ENCODE peak calls at places on chromosomes 6 and 20, in nine cellular contexts. M is BJ, F is GM12865, A is tibial nerve, S is epithelial cell of esophagus, W is heart right ventricle, Y is cardiac fibroblast, L is astrocyte of the cerebellum, G is OCI-LY7. Q is an unnamed sample.

GRCh38 chr6:31087494-31088089 is 24.8 kb downstream of the C6orf15 start:
- DNase-seq in Y (peak), W (peak), M (no peak), S (peak), G (peak), L (peak), F (peak), A (peak), Q (peak)

GRCh38 chr20:32660661-32661060 is 13.1 kb downstream of the C20orf203 start:
- DNase-seq in W (no peak), L (no peak), Y (no peak), F (no peak), M (no peak), G (no peak), A (no peak), S (no peak), Q (no peak)

GRCh38 chr20:19967441-19967840 is 49.7 kb upstream of the NAA20 start:
- DNase-seq in F (no peak), L (no peak), W (no peak), M (no peak), Y (no peak), A (no peak), G (no peak), S (no peak), Q (no peak)

GRCh38 chr6:11425876-11426275 is 111.7 kb upstream of the TMEM170B start:
- DNase-seq in W (no peak), G (no peak), L (no peak), F (no peak), S (no peak), Y (no peak), M (no peak), A (no peak), Q (no peak)

GRCh38 chr6:118894425-118895240 is 681 bp downstream of the ASF1A start:
- DNase-seq in A (peak), W (peak), G (peak), L (no peak), M (no peak), F (peak), S (peak), Y (peak), Q (no peak)

GRCh38 chr6:122801397-122801796 is 12.3 kb downstream of the SMPDL3A start:
- DNase-seq in M (no peak), A (no peak), S (no peak), Y (no peak), F (no peak), G (no peak), L (no peak), W (no peak), Q (no peak)

GRCh38 chr6:160007118-160007517 is 38.2 kb downstream of the IGF2R start:
- DNase-seq in M (no peak), S (no peak), L (no peak), Y (no peak), W (no peak), F (no peak), A (no peak), G (no peak), Q (no peak)

GRCh38 chr20:32682508-32682987 is 8.8 kb upstream of the C20orf203 start:
- DNase-seq in G (no peak), A (no peak), Y (no peak), F (no peak), L (no peak), M (no peak), S (no peak), W (no peak), Q (no peak)

GRCh38 chr6:31270788-31271640 is 878 bp downstream of the HLA-C start:
- DNase-seq in F (peak), L (no peak), Y (peak), M (no peak), S (peak), A (peak), W (peak), G (peak), Q (no peak)

GRCh38 chr6:235763-236360 is 56.4 kb upstream of the DUSP22 start:
- DNase-seq in F (peak), A (no peak), Y (peak), L (no peak), M (no peak), W (no peak), S (no peak), G (peak), Q (no peak)

GRCh38 chr20:44284032-44284431 is 27.0 kb downstream of the FITM2 start:
- DNase-seq in L (no peak), A (no peak), G (no peak), W (no peak), F (no peak), S (no peak), M (no peak), Y (no peak), Q (no peak)

GRCh38 chr6:35778437-35778836 is 2.0 kb downstream of the CLPSL2 start:
- DNase-seq in Y (no peak), L (no peak), W (no peak), G (no peak), S (no peak), F (no peak), M (no peak), A (no peak), Q (no peak)

GRCh38 chr6:53493635-53494025 is 51.3 kb downstream of the GCLC start:
- DNase-seq in M (no peak), F (no peak), W (no peak), L (no peak), G (no peak), A (no peak), S (no peak), Y (no peak), Q (no peak)
- H3K4me3 ChIP-seq in M (no peak), F (no peak), W (peak), L (no peak), G (no peak), A (no peak), S (no peak), Y (peak), Q (no peak)

GRCh38 chr6:134686071-134686470 is 263.8 kb downstream of the ALDH8A1 start:
- DNase-seq in A (no peak), Y (no peak), S (peak), M (no peak), G (no peak), L (no peak), F (no peak), W (no peak), Q (no peak)

GRCh38 chr6:134689676-134690447 is 260.0 kb downstream of the ALDH8A1 start:
- DNase-seq in Y (no peak), M (no peak), W (peak), F (no peak), G (no peak), S (no peak), L (no peak), A (no peak), Q (no peak)

GRCh38 chr6:134692008-134692407 is 257.9 kb downstream of the ALDH8A1 start:
- DNase-seq in M (no peak), G (no peak), W (no peak), Y (no peak), F (no peak), S (no peak), L (no peak), A (no peak), Q (no peak)

GRCh38 chr6:134689177-134689576 is 260.7 kb downstream of the ALDH8A1 start:
- DNase-seq in S (peak), Y (no peak), G (no peak), F (no peak), A (no peak), M (no peak), L (no peak), W (no peak), Q (no peak)

GRCh38 chr6:134691180-134691579 is 258.7 kb downstream of the ALDH8A1 start:
- DNase-seq in Y (no peak), G (no peak), F (no peak), W (no peak), M (no peak), S (no peak), L (no peak), A (no peak), Q (no peak)
- TF ChIP-seq CTCF in Y (no peak), G (no peak), F (no peak), W (no peak), M (peak), S (no peak), L (no peak), A (no peak), Q (no peak)

GRCh38 chr6:26342106-26342999 is 22.6 kb upstream of the BTN3A2 start:
- DNase-seq in Y (peak), S (peak), L (no peak), W (no peak), M (no peak), G (peak), A (no peak), F (peak), Q (no peak)
- H3K4me3 ChIP-seq in Y (peak), S (no peak), L (peak), W (no peak), M (peak), G (peak), A (no peak), F (peak), Q (peak)

GRCh38 chr6:34065470-34066283 is 80.2 kb downstream of the GRM4 start:
- DNase-seq in W (peak), S (no peak), F (no peak), L (no peak), A (no peak), G (no peak), M (no peak), Y (peak), Q (no peak)

GRCh38 chr6:34066284-34066571 is 79.7 kb downstream of the GRM4 start:
- DNase-seq in M (no peak), A (no peak), G (no peak), W (no peak), L (no peak), S (peak), F (no peak), Y (no peak), Q (no peak)

GRCh38 chr6:34067814-34068213 is 78.1 kb downstream of the GRM4 start:
- DNase-seq in A (no peak), L (no peak), W (no peak), G (peak), M (no peak), F (peak), Y (no peak), S (peak), Q (no peak)

GRCh38 chr6:34068462-34069044 is 77.3 kb downstream of the GRM4 start:
- DNase-seq in L (no peak), G (no peak), F (no peak), M (no peak), Y (no peak), A (no peak), W (no peak), S (no peak), Q (no peak)

GRCh38 chr6:34066772-34067770 is 78.8 kb downstream of the GRM4 start:
- DNase-seq in S (no peak), W (no peak), M (no peak), F (no peak), Y (no peak), L (no peak), A (no peak), G (no peak), Q (no peak)
- TF ChIP-seq CTCF in S (no peak), W (no peak), M (no peak), F (no peak), Y (no peak), L (no peak), A (no peak), G (no peak), Q (no peak)

GRCh38 chr6:68638225-68638900 is 3.3 kb downstream of the ADGRB3 start:
- DNase-seq in S (peak), W (peak), A (peak), F (peak), M (no peak), Y (peak), G (peak), L (peak), Q (no peak)

GRCh38 chr6:68641172-68641571 is 6.1 kb downstream of the ADGRB3 start:
- DNase-seq in L (no peak), W (no peak), G (no peak), M (no peak), Y (no peak), S (no peak), A (no peak), F (no peak), Q (no peak)

GRCh38 chr6:68639211-68639610 is 4.1 kb downstream of the ADGRB3 start:
- DNase-seq in A (no peak), S (no peak), F (no peak), M (no peak), W (no peak), L (no peak), G (no peak), Y (no peak), Q (no peak)

GRCh38 chr6:68640506-68640875 is 5.4 kb downstream of the ADGRB3 start:
- DNase-seq in W (no peak), M (no peak), F (no peak), Y (no peak), L (no peak), A (no peak), S (no peak), G (no peak), Q (no peak)

GRCh38 chr6:68639826-68640505 is 4.9 kb downstream of the ADGRB3 start:
- DNase-seq in F (no peak), W (no peak), G (no peak), L (no peak), M (no peak), Y (peak), S (no peak), A (no peak), Q (no peak)
- H3K4me3 ChIP-seq in F (no peak), W (peak), G (no peak), L (peak), M (no peak), Y (peak), S (no peak), A (peak), Q (no peak)

DNA sequence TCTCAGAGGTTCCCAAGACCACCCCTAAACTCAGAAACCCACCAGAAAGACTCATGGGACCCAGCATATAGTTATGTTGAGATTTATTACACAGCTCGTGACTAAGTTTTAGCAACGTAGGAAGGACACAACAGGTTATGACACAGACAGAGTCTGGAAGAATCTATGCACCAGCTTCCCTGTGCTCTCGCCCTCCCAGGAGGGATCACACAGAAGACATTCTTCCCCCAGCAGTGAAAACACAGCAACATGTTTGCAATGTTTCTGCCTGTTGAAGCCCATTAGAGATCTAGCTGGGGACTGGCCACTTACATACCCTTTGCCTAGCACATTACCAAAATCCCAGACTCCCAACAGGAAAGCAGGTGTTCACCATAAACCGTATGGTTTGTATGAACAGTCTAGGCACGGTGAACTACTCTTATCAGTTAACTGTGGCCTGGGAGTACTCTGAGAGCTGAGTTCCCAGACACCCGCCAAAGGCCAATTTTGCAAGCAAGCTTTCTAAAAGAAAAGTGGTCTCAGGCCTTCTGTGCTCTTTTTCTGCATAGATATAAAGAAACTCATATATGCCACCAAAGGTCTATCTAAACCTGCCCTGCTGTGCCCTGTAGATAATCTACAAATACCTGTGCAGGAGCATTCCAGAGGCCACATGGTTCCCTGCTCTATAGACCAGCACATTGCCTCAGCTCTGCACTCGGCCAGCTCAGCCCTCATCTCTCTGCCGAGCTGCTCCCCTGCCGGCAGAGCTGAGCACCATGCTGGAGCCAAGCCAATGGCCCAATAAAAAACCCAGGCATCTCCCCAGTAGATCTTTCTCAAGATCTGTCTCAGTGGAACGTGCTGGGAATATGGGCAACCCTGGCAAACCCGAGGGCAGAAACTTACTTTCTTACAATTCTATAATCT is 69.6 kb upstream of the SMIM28 start:
- DNase-seq in L (no peak), W (peak), G (no peak), F (no peak), Y (peak), S (peak), M (no peak), A (peak), Q (no peak)
- TF ChIP-seq CTCF in L (peak), W (peak), G (no peak), F (no peak), Y (peak), S (peak), M (peak), A (no peak), Q (peak)